ENCODE peak calls at places on chromosomes 6 and 20, in ten cellular contexts. One of them, this sample, is unnamed.

GRCh38 chr20:25276533-25277050 is 28.7 kb downstream of the PYGB start:
- DNase-seq in lower lobe of right lung: peak; percentile 20
- DNase-seq in dorsolateral prefrontal cortex: peak; percentile 36
- DNase-seq in astrocyte: no peak
- DNase-seq in A549: no peak
- DNase-seq in uterus: peak; percentile 9
- DNase-seq in pancreas: no peak
- DNase-seq in keratinocyte: no peak
- DNase-seq in choroid plexus epithelial cell: no peak
- DNase-seq in transverse colon: peak; percentile 5
- DNase-seq in this sample: no peak

GRCh38 chr20:39269031-39269461 is 306.9 kb downstream of the DHX35 start:
- DNase-seq in A549: peak; percentile 51
- DNase-seq in pancreas: peak; percentile 80
- DNase-seq in uterus: no peak
- DNase-seq in lower lobe of right lung: peak; percentile 54
- DNase-seq in keratinocyte: no peak
- DNase-seq in choroid plexus epithelial cell: peak; percentile 52
- DNase-seq in astrocyte: no peak
- DNase-seq in dorsolateral prefrontal cortex: peak; percentile 80
- DNase-seq in transverse colon: peak; percentile 40
- DNase-seq in this sample: no peak

GRCh38 chr20:38326309-38326708 is 20.0 kb upstream of the LBP start:
- DNase-seq in astrocyte: no peak
- DNase-seq in A549: no peak
- DNase-seq in uterus: no peak
- DNase-seq in pancreas: no peak
- DNase-seq in transverse colon: no peak
- DNase-seq in choroid plexus epithelial cell: no peak
- DNase-seq in lower lobe of right lung: no peak
- DNase-seq in keratinocyte: no peak
- DNase-seq in dorsolateral prefrontal cortex: no peak
- DNase-seq in this sample: no peak

GRCh38 chr6:37381579-37381978 is 27.8 kb downstream of the RNF8 start:
- DNase-seq in pancreas: no peak
- DNase-seq in transverse colon: peak; percentile 16
- DNase-seq in lower lobe of right lung: no peak
- DNase-seq in choroid plexus epithelial cell: peak; percentile 82
- DNase-seq in keratinocyte: peak; percentile 57
- DNase-seq in uterus: no peak
- DNase-seq in A549: peak; percentile 15
- DNase-seq in dorsolateral prefrontal cortex: no peak
- DNase-seq in astrocyte: peak; percentile 59
- DNase-seq in this sample: peak; percentile 58

GRCh38 chr6:30821862-30822784 is 62.2 kb upstream of the DDR1 start:
- DNase-seq in transverse colon: no peak
- DNase-seq in dorsolateral prefrontal cortex: no peak
- DNase-seq in A549: peak; percentile 44
- DNase-seq in lower lobe of right lung: no peak
- DNase-seq in uterus: no peak
- DNase-seq in keratinocyte: no peak
- DNase-seq in pancreas: no peak
- DNase-seq in astrocyte: no peak
- DNase-seq in choroid plexus epithelial cell: peak; percentile 64
- DNase-seq in this sample: peak; percentile 48

GRCh38 chr6:36224918-36225461 is 28.4 kb downstream of the BRPF3 start:
- DNase-seq in transverse colon: no peak
- DNase-seq in A549: no peak
- DNase-seq in dorsolateral prefrontal cortex: no peak
- DNase-seq in choroid plexus epithelial cell: peak; percentile 58
- DNase-seq in uterus: no peak
- DNase-seq in keratinocyte: no peak
- DNase-seq in lower lobe of right lung: no peak
- DNase-seq in pancreas: no peak
- DNase-seq in astrocyte: no peak
- DNase-seq in this sample: no peak

GRCh38 chr6:168265394-168265793 is 54.2 kb downstream of the DACT2 start:
- DNase-seq in choroid plexus epithelial cell: no peak
- DNase-seq in A549: no peak
- DNase-seq in pancreas: no peak
- DNase-seq in keratinocyte: no peak
- DNase-seq in transverse colon: no peak
- DNase-seq in uterus: no peak
- DNase-seq in dorsolateral prefrontal cortex: no peak
- DNase-seq in lower lobe of right lung: no peak
- DNase-seq in astrocyte: no peak
- DNase-seq in this sample: no peak

GRCh38 chr6:48986803-48987202 is 476.2 kb downstream of the MMUT start:
- DNase-seq in astrocyte: no peak
- DNase-seq in choroid plexus epithelial cell: peak; percentile 7
- DNase-seq in transverse colon: peak; percentile 45
- DNase-seq in uterus: no peak
- DNase-seq in keratinocyte: no peak
- DNase-seq in A549: no peak
- DNase-seq in dorsolateral prefrontal cortex: no peak
- DNase-seq in pancreas: no peak
- DNase-seq in lower lobe of right lung: no peak
- DNase-seq in this sample: no peak

GRCh38 chr20:52852695-52853094 is 119.5 kb upstream of the TSHZ2 start:
- DNase-seq in astrocyte: peak; percentile 25
- DNase-seq in A549: no peak
- DNase-seq in lower lobe of right lung: no peak
- DNase-seq in choroid plexus epithelial cell: no peak
- DNase-seq in dorsolateral prefrontal cortex: no peak
- DNase-seq in keratinocyte: no peak
- DNase-seq in transverse colon: no peak
- DNase-seq in pancreas: no peak
- DNase-seq in uterus: no peak
- DNase-seq in this sample: no peak

GRCh38 chr6:22828179-22829062 is 259.1 kb downstream of the HDGFL1 start:
- DNase-seq in A549: peak; percentile 72
- DNase-seq in choroid plexus epithelial cell: peak; percentile 99
- DNase-seq in dorsolateral prefrontal cortex: no peak
- DNase-seq in pancreas: peak; percentile 58
- DNase-seq in uterus: peak; percentile 39
- DNase-seq in astrocyte: peak; percentile 99
- DNase-seq in lower lobe of right lung: no peak
- DNase-seq in keratinocyte: peak; percentile 87
- DNase-seq in transverse colon: peak; percentile 9
- DNase-seq in this sample: peak; percentile 86
- TF ChIP-seq CTCF in A549: peak; percentile 57
- TF ChIP-seq CTCF in choroid plexus epithelial cell: peak; percentile 73
- TF ChIP-seq CTCF in dorsolateral prefrontal cortex: peak; percentile 51
- TF ChIP-seq CTCF in pancreas: peak; percentile 67
- TF ChIP-seq CTCF in uterus: peak; percentile 17
- TF ChIP-seq CTCF in astrocyte: peak; percentile 82
- TF ChIP-seq CTCF in lower lobe of right lung: peak; percentile 62
- TF ChIP-seq CTCF in keratinocyte: peak; percentile 61
- TF ChIP-seq CTCF in transverse colon: peak; percentile 43
- TF ChIP-seq CTCF in this sample: peak; percentile 72

DNA sequence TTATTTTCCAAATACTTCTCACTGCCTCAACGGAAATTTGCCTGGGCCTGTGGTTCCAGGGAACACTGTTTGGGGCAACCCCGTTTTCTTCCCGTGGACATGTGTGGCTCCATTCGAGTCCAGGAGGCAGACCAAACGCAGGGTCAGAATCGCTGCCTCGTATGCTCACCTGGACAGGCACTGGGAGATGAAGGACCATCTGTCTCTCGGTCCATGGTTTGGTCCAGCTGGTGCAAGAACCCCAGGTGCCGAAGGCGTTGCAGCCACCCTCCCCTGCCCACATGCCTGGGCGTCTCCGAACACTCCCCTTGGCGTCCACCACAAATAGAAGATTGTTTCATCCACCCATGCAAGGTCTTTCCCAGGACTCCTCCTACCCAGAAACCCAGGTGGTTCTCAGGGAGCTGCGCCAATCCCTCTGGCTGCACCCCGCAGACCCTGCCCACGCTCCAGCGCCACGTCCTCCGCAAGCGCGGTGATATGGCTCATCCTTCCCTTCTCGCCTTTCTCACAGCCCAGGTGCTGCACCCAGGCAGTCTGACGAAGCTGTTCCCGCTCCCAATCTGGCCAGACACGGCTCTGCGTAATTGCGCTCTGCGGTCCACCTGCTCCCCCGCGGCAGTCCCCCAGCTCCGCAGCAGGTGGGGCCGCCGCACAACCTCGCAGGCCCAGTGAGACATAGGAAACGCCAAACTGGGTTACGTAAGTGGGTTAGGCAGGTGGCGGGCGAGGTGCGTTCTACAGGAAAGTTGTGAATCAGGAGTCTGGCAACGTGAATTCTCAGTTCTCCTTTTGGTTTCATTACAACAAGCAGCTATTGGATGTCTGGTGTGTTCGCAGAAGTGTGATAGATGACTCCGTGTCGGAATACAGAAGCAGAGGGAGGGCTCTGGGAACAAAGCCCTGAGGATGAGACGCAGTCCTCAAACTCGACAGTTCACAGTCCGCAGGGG is 146.2 kb upstream of the ECI2 start:
- DNase-seq in uterus: peak; percentile 37
- DNase-seq in transverse colon: peak; percentile 58
- DNase-seq in choroid plexus epithelial cell: peak; percentile 62
- DNase-seq in A549: no peak
- DNase-seq in lower lobe of right lung: peak; percentile 72
- DNase-seq in pancreas: peak; percentile 78
- DNase-seq in keratinocyte: peak; percentile 88
- DNase-seq in dorsolateral prefrontal cortex: peak; percentile 76
- DNase-seq in astrocyte: peak; percentile 72
- DNase-seq in this sample: no peak
- TF ChIP-seq CTCF in uterus: peak; percentile 55
- TF ChIP-seq CTCF in transverse colon: peak; percentile 38
- TF ChIP-seq CTCF in choroid plexus epithelial cell: peak; percentile 37
- TF ChIP-seq CTCF in A549: no peak
- TF ChIP-seq CTCF in lower lobe of right lung: peak; percentile 46
- TF ChIP-seq CTCF in pancreas: no peak
- TF ChIP-seq CTCF in keratinocyte: peak; percentile 57
- TF ChIP-seq CTCF in dorsolateral prefrontal cortex: no peak
- TF ChIP-seq CTCF in astrocyte: no peak
- TF ChIP-seq CTCF in this sample: no peak

GRCh38 chr6:43120938-43121913 is 45.1 kb downstream of the PTK7 start:
- DNase-seq in keratinocyte: peak; percentile 84
- DNase-seq in dorsolateral prefrontal cortex: no peak
- DNase-seq in transverse colon: peak; percentile 41
- DNase-seq in pancreas: no peak
- DNase-seq in A549: no peak
- DNase-seq in uterus: peak; percentile 93
- DNase-seq in lower lobe of right lung: no peak
- DNase-seq in choroid plexus epithelial cell: peak; percentile 97
- DNase-seq in astrocyte: peak; percentile 97
- DNase-seq in this sample: peak; percentile 98
- TF ChIP-seq CTCF in keratinocyte: no peak
- TF ChIP-seq CTCF in dorsolateral prefrontal cortex: no peak
- TF ChIP-seq CTCF in transverse colon: no peak
- TF ChIP-seq CTCF in pancreas: no peak
- TF ChIP-seq CTCF in A549: no peak
- TF ChIP-seq CTCF in uterus: no peak
- TF ChIP-seq CTCF in lower lobe of right lung: no peak
- TF ChIP-seq CTCF in choroid plexus epithelial cell: peak; percentile 36
- TF ChIP-seq CTCF in astrocyte: no peak
- TF ChIP-seq CTCF in this sample: no peak

GRCh38 chr20:36742558-36742957 is 3.3 kb downstream of the NDRG3 start:
- DNase-seq in astrocyte: no peak
- DNase-seq in A549: no peak
- DNase-seq in lower lobe of right lung: no peak
- DNase-seq in transverse colon: no peak
- DNase-seq in dorsolateral prefrontal cortex: no peak
- DNase-seq in pancreas: no peak
- DNase-seq in uterus: no peak
- DNase-seq in keratinocyte: no peak
- DNase-seq in choroid plexus epithelial cell: no peak
- DNase-seq in this sample: no peak

GRCh38 chr20:36744764-36745191 is 1.1 kb downstream of the NDRG3 start:
- DNase-seq in astrocyte: no peak
- DNase-seq in dorsolateral prefrontal cortex: no peak
- DNase-seq in pancreas: peak; percentile 62
- DNase-seq in keratinocyte: no peak
- DNase-seq in uterus: no peak
- DNase-seq in choroid plexus epithelial cell: no peak
- DNase-seq in transverse colon: no peak
- DNase-seq in lower lobe of right lung: no peak
- DNase-seq in A549: no peak
- DNase-seq in this sample: peak; percentile 47

GRCh38 chr20:36745234-36745926 is 510 bp downstream of the NDRG3 start:
- DNase-seq in uterus: peak; percentile 27
- DNase-seq in A549: peak; percentile 49
- DNase-seq in keratinocyte: no peak
- DNase-seq in astrocyte: no peak
- DNase-seq in dorsolateral prefrontal cortex: peak; percentile 61
- DNase-seq in transverse colon: peak; percentile 40
- DNase-seq in choroid plexus epithelial cell: peak; percentile 16
- DNase-seq in pancreas: no peak
- DNase-seq in lower lobe of right lung: peak; percentile 54
- DNase-seq in this sample: no peak

GRCh38 chr20:36744243-36744642 is 1.6 kb downstream of the NDRG3 start:
- DNase-seq in astrocyte: no peak
- DNase-seq in transverse colon: no peak
- DNase-seq in choroid plexus epithelial cell: no peak
- DNase-seq in A549: no peak
- DNase-seq in pancreas: no peak
- DNase-seq in dorsolateral prefrontal cortex: no peak
- DNase-seq in lower lobe of right lung: no peak
- DNase-seq in keratinocyte: no peak
- DNase-seq in uterus: no peak
- DNase-seq in this sample: no peak

GRCh38 chr20:36745927-36746659 is at the start of gene NDRG3:
- DNase-seq in pancreas: peak; percentile 93
- DNase-seq in A549: peak; percentile 96
- DNase-seq in keratinocyte: peak; percentile 52
- DNase-seq in uterus: peak; percentile 95
- DNase-seq in lower lobe of right lung: peak; percentile 97
- DNase-seq in astrocyte: peak; percentile 80
- DNase-seq in dorsolateral prefrontal cortex: peak; percentile 94
- DNase-seq in transverse colon: peak; percentile 95
- DNase-seq in choroid plexus epithelial cell: peak; percentile 95
- DNase-seq in this sample: peak; percentile 90
- TF ChIP-seq CTCF in pancreas: no peak
- TF ChIP-seq CTCF in A549: no peak
- TF ChIP-seq CTCF in keratinocyte: no peak
- TF ChIP-seq CTCF in uterus: peak; percentile 52
- TF ChIP-seq CTCF in lower lobe of right lung: peak; percentile 13
- TF ChIP-seq CTCF in astrocyte: no peak
- TF ChIP-seq CTCF in dorsolateral prefrontal cortex: no peak
- TF ChIP-seq CTCF in transverse colon: no peak
- TF ChIP-seq CTCF in choroid plexus epithelial cell: no peak
- TF ChIP-seq CTCF in this sample: peak; percentile 14

DNA sequence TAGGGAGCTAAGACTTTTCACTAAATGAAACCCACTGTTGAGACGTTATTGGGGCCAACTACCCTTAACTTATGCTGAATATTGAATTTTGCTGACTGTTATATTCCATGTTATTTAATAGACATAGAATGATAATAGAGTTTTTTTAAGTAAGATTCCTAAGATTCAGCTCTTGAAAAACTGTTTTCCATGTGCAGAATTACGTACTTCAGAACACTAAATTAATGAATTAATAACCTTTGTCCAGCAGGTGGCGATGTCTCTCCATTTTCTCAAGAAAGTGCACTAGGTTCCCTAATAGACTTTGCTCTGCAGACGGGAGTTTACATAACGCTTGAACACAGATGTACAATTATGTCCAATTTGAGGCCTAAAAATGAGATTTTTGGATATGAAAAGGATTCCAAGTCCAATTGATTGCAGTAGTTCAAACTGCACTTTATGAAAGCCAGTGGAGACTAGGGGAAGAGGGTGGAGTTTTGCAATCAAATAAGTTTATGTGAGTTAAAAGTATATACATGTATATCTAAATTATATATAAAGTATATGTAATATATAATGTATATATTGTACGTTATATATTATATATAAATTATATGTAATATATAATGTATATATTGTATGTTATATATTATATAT is 282.1 kb downstream of the UST start:
- DNase-seq in dorsolateral prefrontal cortex: no peak
- DNase-seq in lower lobe of right lung: no peak
- DNase-seq in transverse colon: peak; percentile 64
- DNase-seq in astrocyte: peak; percentile 80
- DNase-seq in A549: peak; percentile 32
- DNase-seq in keratinocyte: peak; percentile 76
- DNase-seq in uterus: peak; percentile 82
- DNase-seq in pancreas: no peak
- DNase-seq in choroid plexus epithelial cell: peak; percentile 98
- DNase-seq in this sample: peak; percentile 88
- TF ChIP-seq CTCF in dorsolateral prefrontal cortex: peak; percentile 80
- TF ChIP-seq CTCF in lower lobe of right lung: peak; percentile 70
- TF ChIP-seq CTCF in transverse colon: peak; percentile 76
- TF ChIP-seq CTCF in astrocyte: peak; percentile 70
- TF ChIP-seq CTCF in A549: peak; percentile 77
- TF ChIP-seq CTCF in keratinocyte: peak; percentile 40
- TF ChIP-seq CTCF in uterus: peak; percentile 88
- TF ChIP-seq CTCF in pancreas: peak; percentile 50
- TF ChIP-seq CTCF in choroid plexus epithelial cell: peak; percentile 69
- TF ChIP-seq CTCF in this sample: peak; percentile 96

This sample was measured in HFFc6.